ENCODE peak calls at places on chromosomes 13 and 19, in six cellular contexts. B is iPS DF 6.9, K is ovary, F is anterior cingulate cortex, Z is iris pigment epithelial cell, H is HFF-Myc. G is an unnamed sample.

GRCh38 chr19:55526216-55527196 is 10.4 kb downstream of the SBK2 start:
- DNase-seq in B (no peak), K (no peak), F (no peak), Z (peak), H (no peak), G (no peak)

GRCh38 chr13:24624801-24625231 is 55.4 kb upstream of the ATP12A start:
- DNase-seq in B (no peak), K (peak), F (peak), Z (no peak), H (no peak), G (peak)

GRCh38 chr19:30155529-30156200 is 213.6 kb downstream of the URI1 start:
- DNase-seq in B (no peak), K (no peak), F (no peak), Z (no peak), H (no peak), G (no peak)

GRCh38 chr13:114119196-114119595 is 13.2 kb downstream of the RASA3 start:
- DNase-seq in B (no peak), K (no peak), F (no peak), Z (peak), H (peak), G (no peak)

GRCh38 chr13:81929988-81930387 is 1589.1 kb upstream of the SPRY2 start:
- DNase-seq in B (peak), K (no peak), F (peak), Z (peak), H (no peak), G (no peak)

GRCh38 chr19:51026554-51026831 is at the start of gene KLK11:
- DNase-seq in B (no peak), K (no peak), F (no peak), Z (no peak), H (no peak), G (no peak)

GRCh38 chr13:52827839-52828238 is 20.6 kb downstream of the PCDH8 start:
- DNase-seq in B (no peak), K (no peak), F (no peak), Z (no peak), H (no peak), G (no peak)

GRCh38 chr13:33526718-33527117 is 241.2 kb upstream of the STARD13 start:
- DNase-seq in B (no peak), K (no peak), F (no peak), Z (no peak), H (no peak), G (no peak)

GRCh38 chr13:108326318-108326717 is 56.8 kb downstream of the TNFSF13B start:
- DNase-seq in B (no peak), K (no peak), F (no peak), Z (peak), H (no peak), G (no peak)

GRCh38 chr19:14363203-14364097 is 17.8 kb upstream of the ADGRE5 start:
- DNase-seq in B (peak), K (peak), F (peak), Z (peak), H (no peak), G (peak)

GRCh38 chr13:107258599-107259187 is 690.8 kb upstream of the ARGLU1 start:
- DNase-seq in B (no peak), K (no peak), F (no peak), Z (peak), H (no peak), G (no peak)

GRCh38 chr19:10968527-10969081 is 7.8 kb downstream of the SMARCA4 start:
- DNase-seq in B (no peak), K (no peak), F (no peak), Z (no peak), H (no peak), G (no peak)

GRCh38 chr19:16398530-16399241 is 73.1 kb downstream of the EPS15L1 start:
- DNase-seq in B (no peak), K (no peak), F (no peak), Z (peak), H (no peak), G (no peak)

GRCh38 chr13:50130686-50131051 is 115.4 kb downstream of the KCNRG start:
- DNase-seq in B (no peak), K (no peak), F (no peak), Z (peak), H (no peak), G (no peak)

GRCh38 chr19:48806818-48807589 is 3.8 kb downstream of the BCAT2 start:
- DNase-seq in B (no peak), K (no peak), F (peak), Z (no peak), H (no peak), G (no peak)

GRCh38 chr19:11356676-11357550 is 1.7 kb downstream of the PLPPR2 start:
- DNase-seq in B (no peak), K (no peak), F (no peak), Z (no peak), H (no peak), G (no peak)

G was measured in sigmoid colon.